ENCODE peak calls at places on chromosomes 3 and 15, in four cellular contexts. C is mesenchymal stem cell, N is mesendoderm, A is neuronal stem cell. K is an unnamed sample.

GRCh38 chr3:14266361-14266760 is 87.7 kb downstream of the LSM3 start:
- DNase-seq in N (no peak), C (peak; percentile 96), A (no peak), K (no peak)

GRCh38 chr3:184568918-184569829 is 7.6 kb downstream of the EPHB3 start:
- DNase-seq in N (peak; percentile 91), A (no peak), C (peak; percentile 87), K (no peak)

GRCh38 chr3:22506871-22507270 is 696.3 kb upstream of the UBE2E2 start:
- DNase-seq in C (no peak), N (no peak), A (no peak), K (no peak)

GRCh38 chr3:157428957-157429356 is 7.7 kb upstream of the PTX3 start:
- DNase-seq in C (no peak), N (no peak), A (no peak), K (no peak)

GRCh38 chr15:87639305-87640011 is 617.1 kb downstream of the NTRK3 start:
- DNase-seq in A (no peak), N (peak; percentile 68), C (no peak), K (no peak)

GRCh38 chr3:189270248-189270832 is 98.6 kb downstream of the TPRG1 start:
- DNase-seq in N (peak; percentile 90), A (no peak), C (peak; percentile 80), K (peak; percentile 78)

GRCh38 chr3:38107911-38108648 is 28.8 kb downstream of the ACAA1 start:
- DNase-seq in A (no peak), C (no peak), N (no peak), K (peak; percentile 18)

GRCh38 chr3:138939563-138940241 is 7.2 kb downstream of the FOXL2 start:
- DNase-seq in N (peak; percentile 63), A (no peak), C (no peak), K (peak; percentile 70)

GRCh38 chr3:14725015-14725431 is 50.1 kb downstream of the C3orf20 start:
- DNase-seq in C (peak; percentile 78), A (no peak), N (peak; percentile 1), K (no peak)

GRCh38 chr15:59052915-59053407 is 52.0 kb upstream of the CCNB2 start:
- DNase-seq in N (no peak), C (no peak), A (no peak), K (no peak)

GRCh38 chr3:38649500-38650247 is at the start of gene SCN5A:
- DNase-seq in A (no peak), N (peak; percentile 54), C (peak; percentile 11), K (peak; percentile 73)

GRCh38 chr3:136247855-136248254 is 2.3 kb upstream of the PCCB start:
- DNase-seq in A (no peak), C (no peak), N (no peak), K (no peak)

GRCh38 chr15:56496635-56497034 is 31.7 kb upstream of the MNS1 start:
- DNase-seq in N (peak; percentile 64), C (peak; percentile 65), A (peak; percentile 27), K (no peak)

GRCh38 chr15:94168250-94168649 is 63.1 kb upstream of the MCTP2 start:
- DNase-seq in C (no peak), A (no peak), N (peak; percentile 44), K (no peak)

GRCh38 chr3:86865506-86865905 is 125.4 kb downstream of the VGLL3 start:
- DNase-seq in C (no peak), N (peak; percentile 31), A (no peak), K (no peak)

GRCh38 chr3:137409584-137409983 is 354.5 kb upstream of the SOX14 start:
- DNase-seq in A (no peak), C (no peak), N (peak; percentile 40), K (no peak)

GRCh38 chr3:143041901-143042300 is 40.5 kb downstream of the U2SURP start:
- DNase-seq in N (no peak), C (no peak), A (no peak), K (no peak)

GRCh38 chr15:45126535-45127158 is 3.0 kb downstream of the DUOXA1 start:
- DNase-seq in C (peak; percentile 20), N (no peak), A (no peak), K (no peak)

GRCh38 chr3:64484289-64484992 is 203.4 kb downstream of the ADAMTS9 start:
- DNase-seq in C (peak; percentile 84), A (peak; percentile 78), N (peak; percentile 84), K (peak; percentile 82)
- H2AK5ac ChIP-seq in C (peak overlapping the region; percentile 85), A (no peak overlapping the region), N (no peak overlapping the region), K (no peak overlapping the region)

GRCh38 chr15:101081900-101082299 is 162.7 kb downstream of the LRRK1 start:
- DNase-seq in N (no peak), A (no peak), C (no peak), K (no peak)

GRCh38 chr15:101083336-101084045 is 164.3 kb downstream of the LRRK1 start:
- DNase-seq in N (no peak), A (no peak), C (no peak), K (no peak)

GRCh38 chr15:101078669-101079323 is 159.6 kb downstream of the LRRK1 start:
- DNase-seq in N (no peak), C (no peak), A (no peak), K (peak; percentile 32)
- H3K18ac ChIP-seq in N (no peak overlapping the region), C (no peak overlapping the region), A (peak overlapping the region; percentile 72), K (peak overlapping the region; percentile 50)

GRCh38 chr3:73471986-73472385 is 152.8 kb downstream of the PDZRN3 start:
- DNase-seq in A (no peak), N (no peak), C (no peak), K (no peak)

GRCh38 chr3:73472429-73472828 is 152.3 kb downstream of the PDZRN3 start:
- DNase-seq in N (no peak), C (no peak), A (no peak), K (no peak)

GRCh38 chr3:73475175-73475574 is 149.6 kb downstream of the PDZRN3 start:
- DNase-seq in A (no peak), C (no peak), N (no peak), K (no peak)

GRCh38 chr3:73475717-73476116 is 149.0 kb downstream of the PDZRN3 start:
- DNase-seq in N (peak; percentile 66), C (no peak), A (no peak), K (no peak)

DNA sequence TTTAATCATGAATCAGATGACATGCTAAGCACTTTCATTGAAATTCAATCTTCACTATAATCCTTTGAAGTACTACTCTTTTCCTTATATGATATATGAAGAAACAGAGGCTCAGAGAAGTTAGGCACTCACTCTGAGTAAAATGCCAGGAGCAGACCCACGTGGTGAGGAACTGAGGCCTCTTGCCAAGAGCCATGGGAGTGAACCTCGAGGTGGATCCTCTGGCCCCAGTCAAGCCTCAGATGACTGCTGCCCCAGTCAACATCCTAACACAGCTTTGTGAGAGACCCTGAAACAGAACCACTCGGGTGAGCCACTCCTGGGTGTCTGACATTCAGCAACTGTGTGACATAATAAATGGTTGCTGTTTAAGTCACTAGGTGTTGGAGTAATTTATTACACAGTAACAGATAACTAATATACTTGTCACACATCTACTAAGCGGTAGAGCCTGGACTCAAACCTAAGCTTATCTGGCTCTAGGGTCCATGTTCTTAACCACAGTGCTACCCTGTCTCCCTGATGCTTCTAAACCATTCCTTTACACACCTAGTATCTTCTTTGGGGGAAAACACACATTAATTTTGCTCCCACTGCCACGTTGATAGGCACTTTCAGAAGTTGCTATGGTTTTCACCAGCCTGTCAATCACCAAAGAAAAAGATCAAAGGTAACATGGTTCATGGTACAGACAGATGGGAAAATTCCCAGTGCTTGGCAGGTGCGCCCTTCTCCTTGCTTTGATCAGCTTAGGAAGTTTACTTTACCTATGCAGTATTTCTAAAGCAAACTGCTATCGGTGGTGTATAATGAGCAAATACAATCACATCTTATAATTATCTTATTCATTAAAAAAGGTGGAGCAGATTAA is 150.9 kb downstream of the PDZRN3 start:
- DNase-seq in C (no peak), N (no peak), A (no peak), K (no peak)
- H2AK5ac ChIP-seq in C (no peak overlapping the region), N (peak overlapping the region; percentile 40), A (no peak overlapping the region), K (no peak overlapping the region)

DNA sequence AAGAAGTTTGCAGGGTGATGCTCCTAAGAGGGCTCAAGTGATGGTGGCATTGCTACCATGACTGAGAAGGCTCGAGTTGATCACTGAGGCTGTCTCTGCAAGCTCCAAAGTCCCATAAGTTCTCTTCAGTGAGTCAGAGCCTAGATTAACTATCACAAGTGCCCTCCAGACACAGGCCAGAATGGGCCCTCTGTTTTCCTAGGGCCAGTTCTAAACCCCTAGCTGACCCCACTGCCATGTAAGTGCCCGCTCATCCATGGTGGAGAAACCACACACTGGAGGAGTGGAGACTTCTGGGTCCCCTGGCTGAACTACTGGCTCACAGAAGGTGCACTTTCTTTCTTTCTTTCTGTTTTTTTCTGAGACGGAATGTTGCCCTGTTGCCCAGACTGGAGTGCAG is 87.6 kb upstream of the WNT5A start:
- DNase-seq in N (no peak), C (no peak), A (no peak), K (no peak)
- H3K18ac ChIP-seq in N (peak overlapping the region; percentile 34), C (no peak overlapping the region), A (no peak overlapping the region), K (no peak overlapping the region)

GRCh38 chr15:25641762-25642161 is 202.9 kb upstream of the UBE3A start:
- DNase-seq in N (no peak), C (no peak), A (no peak), K (no peak)

GRCh38 chr15:25640381-25640780 is 201.6 kb upstream of the UBE3A start:
- DNase-seq in N (no peak), C (no peak), A (no peak), K (no peak)

DNA sequence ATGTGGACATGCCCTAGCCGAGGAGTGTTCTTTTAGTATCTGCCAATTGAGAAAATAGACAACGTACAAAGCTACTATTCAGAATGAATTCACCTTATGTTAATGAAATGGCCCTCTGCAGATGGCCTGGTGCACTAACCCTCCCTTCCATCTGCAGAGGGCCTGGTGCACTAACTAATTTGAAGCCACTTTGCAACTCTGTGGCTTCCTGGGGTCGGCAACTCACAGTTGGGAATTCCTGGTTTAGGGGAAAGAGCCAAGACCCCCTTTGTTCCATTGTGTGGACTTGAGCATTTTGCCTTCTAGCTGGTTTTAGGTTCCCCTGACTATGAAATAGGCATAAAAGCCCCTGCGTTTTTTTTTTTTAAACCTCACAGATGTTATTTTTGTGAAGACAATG is 204.3 kb upstream of the UBE3A start:
- DNase-seq in N (peak; percentile 32), C (no peak), A (no peak), K (peak; percentile 70)
- H2AK5ac ChIP-seq in N (no peak overlapping the region), C (no peak overlapping the region), A (no peak overlapping the region), K (no peak overlapping the region)

DNA sequence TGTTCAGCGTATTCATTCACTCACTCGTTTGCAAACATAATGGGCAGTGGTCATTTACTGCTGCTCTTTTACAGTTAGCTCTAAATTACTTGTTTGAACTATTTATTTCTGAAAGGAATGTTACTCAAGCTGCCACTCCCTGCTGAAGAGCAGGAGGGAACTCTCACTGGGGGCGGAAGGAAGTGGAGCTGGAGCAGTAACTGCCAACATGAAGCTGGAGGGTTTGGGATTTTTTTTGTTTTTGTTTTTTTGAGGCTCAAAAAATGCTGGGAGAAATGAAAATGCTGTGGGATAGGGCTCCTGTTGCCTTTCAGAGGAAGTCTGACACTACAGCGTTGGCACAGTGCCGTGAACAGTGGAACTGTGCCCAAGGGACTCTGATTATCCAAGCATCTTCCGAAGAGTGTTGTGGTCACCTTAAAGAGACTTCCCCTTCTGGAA is 44.1 kb downstream of the SENP2 start:
- DNase-seq in A (no peak), N (no peak), C (peak; percentile 33), K (no peak)
- H3K18ac ChIP-seq in A (no peak overlapping the region), N (no peak overlapping the region), C (no peak overlapping the region), K (no peak overlapping the region)

GRCh38 chr15:73789491-73790240 is 36.5 kb upstream of the INSYN1 start:
- DNase-seq in A (no peak), C (no peak), N (no peak), K (no peak)
- H2AK5ac ChIP-seq in A (no peak overlapping the region), C (no peak overlapping the region), N (no peak overlapping the region), K (no peak overlapping the region)

GRCh38 chr3:141354517-141354916 is 13.8 kb upstream of the ZBTB38 start:
- DNase-seq in C (no peak), N (no peak), A (no peak), K (no peak)
- H3K18ac ChIP-seq in C (no peak overlapping the region), N (peak overlapping the region; percentile 81), A (no peak overlapping the region), K (no peak overlapping the region)